ENCODE peak calls at places on chromosomes 11 and 22, in five cellular contexts. N is tibial artery, E is mesothelial cell of epicardium, C is anterior cingulate cortex, K is cardiac muscle cell. L is an unnamed sample.

GRCh38 chr22:31337178-31337577 is 9.0 kb downstream of the PATZ1 start:
- DNase-seq in E (no peak), N (no peak), K (no peak), C (no peak), L (no peak)

GRCh38 chr11:43382614-43383013 is 23.9 kb downstream of the TTC17 start:
- DNase-seq in N (no peak), C (no peak), K (no peak), E (no peak), L (no peak)

GRCh38 chr11:65493367-65494176 is 5.3 kb upstream of the MALAT1 start:
- DNase-seq in E (no peak), K (no peak), C (no peak), N (peak), L (no peak)

GRCh38 chr11:1793091-1793490 is 29.4 kb upstream of the CTSD start:
- DNase-seq in E (no peak), N (no peak), C (no peak), K (no peak), L (no peak)

GRCh38 chr11:65565624-65566453 is 4.4 kb upstream of the ZNRD2 start:
- DNase-seq in C (no peak), E (no peak), N (no peak), K (no peak), L (no peak)

GRCh38 chr11:130840683-130841082 is 75.6 kb downstream of the SNX19 start:
- DNase-seq in E (no peak), K (no peak), N (no peak), C (no peak), L (no peak)

GRCh38 chr11:94125408-94126120 is 3.1 kb upstream of the PANX1 start:
- DNase-seq in E (no peak), N (no peak), C (no peak), K (no peak), L (no peak)

GRCh38 chr11:13761712-13762111 is 93.2 kb downstream of the FAR1 start:
- DNase-seq in K (no peak), C (no peak), N (no peak), E (no peak), L (no peak)

GRCh38 chr11:867856-868358 is 25.3 kb downstream of the TSPAN4 start:
- DNase-seq in E (no peak), N (no peak), C (no peak), K (no peak), L (no peak)

GRCh38 chr22:50720301-50720845 is 17.6 kb upstream of the ACR start:
- DNase-seq in C (no peak), E (no peak), N (no peak), K (peak), L (no peak)

GRCh38 chr11:34492806-34493414 is 20.7 kb downstream of the ELF5 start:
- DNase-seq in E (peak), C (no peak), K (peak), N (no peak), L (peak)

GRCh38 chr22:21688341-21688705 is 22.5 kb downstream of the PPIL2 start:
- DNase-seq in N (no peak), K (no peak), C (no peak), E (no peak), L (no peak)

GRCh38 chr11:102361100-102362021 is 14.3 kb downstream of the BIRC2 start:
- DNase-seq in K (no peak), E (no peak), C (no peak), N (no peak), L (no peak)

GRCh38 chr22:27105142-27106025 is 448.0 kb downstream of the MIAT start:
- DNase-seq in E (no peak), N (peak), K (no peak), C (no peak), L (no peak)

GRCh38 chr11:107651672-107652071 is 60.2 kb downstream of the SLN start:
- DNase-seq in E (no peak), N (no peak), C (no peak), K (no peak), L (no peak)

GRCh38 chr11:134527382-134528243 is 115.6 kb upstream of the B3GAT1 start:
- DNase-seq in E (peak), C (no peak), K (no peak), N (peak), L (peak)

GRCh38 chr22:41181349-41182241 is 23.5 kb upstream of the L3MBTL2 start:
- DNase-seq in N (no peak), E (no peak), C (no peak), K (no peak), L (no peak)

GRCh38 chr11:59224419-59224928 is 11.7 kb upstream of the MPEG1 start:
- DNase-seq in N (no peak), C (no peak), K (no peak), E (no peak), L (no peak)

GRCh38 chr22:18057568-18058209 is 20.1 kb upstream of the PEX26 start:
- DNase-seq in E (no peak), N (peak), C (peak), K (no peak), L (no peak)

GRCh38 chr11:1864216-1864615 is 11.3 kb downstream of the LSP1 start:
- DNase-seq in E (no peak), C (no peak), K (no peak), N (no peak), L (no peak)

GRCh38 chr11:79264284-79264683 is 176.5 kb downstream of the TENM4 start:
- DNase-seq in N (no peak), K (no peak), E (no peak), C (no peak), L (no peak)

GRCh38 chr22:36640106-36640672 is 63.4 kb downstream of the CACNG2 start:
- DNase-seq in N (no peak), K (no peak), E (no peak), C (no peak), L (no peak)

GRCh38 chr11:69817265-69818236 is 1.7 kb downstream of the FGF3 start:
- DNase-seq in C (no peak), E (peak), N (no peak), K (peak), L (peak)

GRCh38 chr11:34595391-34595790 is 25.5 kb upstream of the EHF start:
- DNase-seq in C (no peak), E (no peak), K (no peak), N (no peak), L (no peak)

GRCh38 chr22:50469377-50470305 is 5.2 kb downstream of the SBF1 start:
- DNase-seq in N (no peak), E (no peak), K (no peak), C (no peak), L (no peak)

GRCh38 chr11:23903044-23903704 is 593.7 kb upstream of the LUZP2 start:
- DNase-seq in K (no peak), E (no peak), C (no peak), N (no peak), L (no peak)

GRCh38 chr11:33575311-33575710 is 125.3 kb downstream of the C11orf91 start:
- DNase-seq in E (no peak), C (no peak), N (no peak), K (no peak), L (no peak)

GRCh38 chr22:26797910-26798309 is 140.5 kb downstream of the MIAT start:
- DNase-seq in C (no peak), N (no peak), E (no peak), K (no peak), L (no peak)

GRCh38 chr11:44564653-44565007 is 833 bp upstream of the CD82 start:
- DNase-seq in C (no peak), E (no peak), K (no peak), N (peak), L (peak)

GRCh38 chr11:15745266-15745665 is 611.1 kb downstream of the SOX6 start:
- DNase-seq in K (no peak), E (no peak), N (no peak), C (no peak), L (no peak)

L was measured in BE2C.